ENCODE peak calls at places on chromosomes 3 and 15, in six cellular contexts. T, H, O, A, B and I are unnamed samples.

GRCh38 chr15:40115670-40116093 is 7.0 kb upstream of the BMF start:
- DNase-seq in H (peak), O (no peak), B (peak), A (peak), T (no peak), I (peak)

GRCh38 chr3:112111785-112112402 is 21.2 kb downstream of the GCSAM start:
- DNase-seq in A (no peak), H (peak), O (peak), T (peak), B (no peak), I (peak)

GRCh38 chr15:40366204-40367037 is 8.4 kb downstream of the DISP2 start:
- DNase-seq in H (no peak), O (no peak), B (no peak), A (no peak), T (no peak), I (no peak)

GRCh38 chr15:73892446-73893226 is 19.3 kb downstream of the TBC1D21 start:
- DNase-seq in T (no peak), A (no peak), O (no peak), H (no peak), B (no peak), I (no peak)

GRCh38 chr3:17258823-17259436 is 374.2 kb downstream of the PLCL2 start:
- DNase-seq in A (no peak), T (peak), B (no peak), O (peak), H (peak), I (no peak)

GRCh38 chr3:126685041-126685440 is 19.0 kb upstream of the CHCHD6 start:
- DNase-seq in B (no peak), T (no peak), A (no peak), O (no peak), H (peak), I (no peak)

GRCh38 chr3:62882676-62883228 is 7.5 kb upstream of the CADPS start:
- DNase-seq in A (no peak), T (no peak), H (peak), B (no peak), O (no peak), I (no peak)

GRCh38 chr3:190073264-190073663 is 47.4 kb downstream of the P3H2 start:
- DNase-seq in A (no peak), B (no peak), O (no peak), H (no peak), T (peak), I (no peak)

GRCh38 chr3:43185656-43186375 is 79.9 kb upstream of the POMGNT2 start:
- DNase-seq in T (peak), B (no peak), O (no peak), A (no peak), H (peak), I (no peak)

GRCh38 chr3:156892701-156893100 is 66.5 kb downstream of the LEKR1 start:
- DNase-seq in O (no peak), A (no peak), T (peak), B (no peak), H (peak), I (no peak)

GRCh38 chr15:99123706-99124451 is 19.0 kb downstream of the SYNM start:
- DNase-seq in A (peak), O (peak), T (peak), H (peak), B (peak), I (peak)

GRCh38 chr3:13040381-13041074 is 32.7 kb downstream of the IQSEC1 start:
- DNase-seq in O (no peak), B (peak), A (peak), T (no peak), H (no peak), I (peak)

GRCh38 chr3:149188494-149188893 is 33.1 kb downstream of the CP start:
- DNase-seq in H (no peak), O (no peak), A (no peak), B (no peak), T (peak), I (no peak)

GRCh38 chr3:183116051-183116614 is 16.8 kb upstream of the MCCC1 start:
- DNase-seq in O (no peak), H (no peak), T (no peak), A (no peak), B (no peak), I (peak)

GRCh38 chr3:182180646-182181385 is 469.1 kb downstream of the SOX2 start:
- DNase-seq in H (no peak), T (no peak), A (no peak), O (no peak), B (no peak), I (no peak)

GRCh38 chr3:66433522-66433782 is 67.4 kb downstream of the LRIG1 start:
- DNase-seq in A (no peak), O (no peak), T (no peak), B (no peak), H (no peak), I (no peak)

GRCh38 chr3:52248816-52249547 is 3.4 kb downstream of the PPM1M start:
- DNase-seq in T (no peak), O (no peak), H (no peak), B (peak), A (no peak), I (peak)

GRCh38 chr15:101048191-101049011 is 129.2 kb downstream of the LRRK1 start:
- DNase-seq in A (peak), H (no peak), B (no peak), O (peak), T (no peak), I (peak)

GRCh38 chr15:40108061-40108854 is 421 bp downstream of the BMF start:
- DNase-seq in H (peak), A (peak), O (peak), B (peak), T (peak), I (peak)

GRCh38 chr15:68775671-68776476 is 44.8 kb downstream of the ANP32A start:
- DNase-seq in A (no peak), H (peak), T (peak), O (peak), B (peak), I (peak)

GRCh38 chr15:51939216-51939615 is 32.4 kb downstream of the LEO1 start:
- DNase-seq in B (no peak), A (no peak), O (no peak), T (no peak), H (peak), I (no peak)

DNA sequence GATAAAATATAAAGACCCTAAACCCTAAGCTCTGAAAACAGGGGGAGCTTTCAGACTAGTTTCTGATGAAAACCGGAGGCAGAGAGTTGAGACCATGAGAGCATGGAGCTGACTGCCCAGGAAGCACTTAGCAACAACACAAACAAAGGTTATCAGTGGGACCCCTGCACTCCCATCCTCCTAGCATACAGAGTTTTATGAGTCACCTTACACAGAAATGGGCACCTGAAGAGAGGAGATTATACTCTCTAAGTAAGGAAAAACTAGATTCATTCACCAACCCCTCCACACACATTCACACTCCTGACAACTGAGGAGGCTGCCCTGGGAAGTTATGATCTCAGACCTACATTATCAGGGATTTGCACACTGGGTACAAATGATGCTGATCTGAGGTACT is 261.7 kb downstream of the ULK4 start:
- DNase-seq in O (no peak), H (no peak), B (no peak), A (no peak), T (no peak), I (no peak)
- H3K4me3 ChIP-seq in O (no peak), H (no peak), B (no peak), A (no peak), T (no peak), I (no peak)

GRCh38 chr3:184581331-184582210 is 20.0 kb downstream of the EPHB3 start:
- DNase-seq in T (no peak), B (peak), H (no peak), O (no peak), A (no peak), I (peak)

GRCh38 chr3:184583345-184584000 is 21.9 kb downstream of the EPHB3 start:
- DNase-seq in H (no peak), O (no peak), A (no peak), B (peak), T (no peak), I (no peak)

GRCh38 chr3:184582998-184583344 is 21.4 kb downstream of the EPHB3 start:
- DNase-seq in A (no peak), B (peak), H (no peak), O (no peak), T (no peak), I (no peak)

GRCh38 chr3:184584001-184584891 is 22.7 kb downstream of the EPHB3 start:
- DNase-seq in T (no peak), B (peak), O (no peak), H (no peak), A (no peak), I (no peak)

DNA sequence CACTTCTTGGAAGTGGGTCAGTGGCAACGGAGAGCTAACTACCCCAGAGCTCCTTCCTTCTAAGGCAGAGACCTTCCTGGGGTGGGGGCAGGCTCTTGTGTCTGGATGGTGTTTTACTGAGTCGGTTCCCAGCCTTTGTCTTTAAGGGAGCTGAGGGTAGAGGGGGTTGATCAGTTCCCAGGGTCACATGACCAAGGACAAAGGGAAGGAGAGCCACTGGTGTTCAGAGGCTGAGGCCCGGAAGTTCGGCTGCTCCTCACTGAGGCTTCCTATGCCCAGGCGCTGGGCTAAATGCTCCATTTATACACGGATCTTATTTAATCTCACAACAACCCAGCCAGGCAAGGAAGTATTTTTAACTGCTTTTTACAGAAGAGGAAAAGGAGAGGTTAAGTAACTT is 21.0 kb downstream of the EPHB3 start:
- DNase-seq in H (peak), O (peak), A (no peak), T (no peak), B (peak), I (no peak)
- H3K4me3 ChIP-seq in H (peak), O (peak), A (peak), T (no peak), B (peak), I (peak)

GRCh38 chr3:141280690-141281089 is 49.1 kb downstream of the PXYLP1 start:
- DNase-seq in A (no peak), O (no peak), H (no peak), B (no peak), T (no peak), I (no peak)
- H3K4me3 ChIP-seq in A (no peak), O (no peak), H (no peak), B (no peak), T (no peak), I (no peak)

GRCh38 chr15:91100561-91101355 is 701 bp downstream of the SV2B start:
- DNase-seq in T (peak), A (no peak), H (peak), B (no peak), O (no peak), I (no peak)
- H3K4me3 ChIP-seq in T (peak), A (peak), H (peak), B (peak), O (peak), I (peak)

GRCh38 chr15:45116006-45116481 is 1.9 kb downstream of the DUOXA2 start:
- DNase-seq in T (no peak), B (peak), A (no peak), H (no peak), O (no peak), I (no peak)

GRCh38 chr15:45115312-45115820 is 1.2 kb downstream of the DUOXA2 start:
- DNase-seq in O (no peak), T (no peak), H (no peak), A (no peak), B (peak), I (no peak)

GRCh38 chr15:45113380-45113990 is 487 bp downstream of the DUOX2 start:
- DNase-seq in O (no peak), B (peak), T (no peak), A (no peak), H (no peak), I (no peak)

GRCh38 chr15:45114076-45114750 is at the start of the genes DUOX2 and DUOXA2:
- DNase-seq in H (no peak), T (no peak), O (no peak), B (peak), A (no peak), I (no peak)

DNA sequence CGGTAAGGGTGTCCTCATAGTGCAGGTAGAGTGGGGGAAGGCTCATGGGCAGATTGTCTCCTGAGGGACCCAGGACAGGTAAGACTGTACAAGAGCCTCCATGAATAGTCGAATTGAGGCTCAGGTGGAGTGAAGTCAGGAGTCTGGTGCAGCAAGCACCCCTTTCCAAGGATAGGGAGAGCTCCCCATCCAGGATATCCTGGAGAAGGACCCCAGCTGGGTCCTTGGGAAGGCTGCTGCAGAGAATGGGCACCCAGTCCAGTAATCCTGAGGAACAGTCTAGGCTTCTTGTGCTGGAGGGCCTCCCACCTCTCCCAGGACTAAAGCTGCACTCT is 592 bp downstream of the DUOXA2 start:
- DNase-seq in O (no peak), B (peak), A (no peak), H (no peak), T (no peak), I (no peak)
- H3K4me3 ChIP-seq in O (no peak), B (no peak), A (no peak), H (no peak), T (no peak), I (no peak)

GRCh38 chr3:8737301-8737700 is 3.7 kb downstream of the CAV3 start:
- DNase-seq in B (no peak), O (no peak), T (no peak), A (no peak), H (no peak), I (no peak)
- H3K4me3 ChIP-seq in B (no peak), O (no peak), T (no peak), A (no peak), H (no peak), I (no peak)

DNA sequence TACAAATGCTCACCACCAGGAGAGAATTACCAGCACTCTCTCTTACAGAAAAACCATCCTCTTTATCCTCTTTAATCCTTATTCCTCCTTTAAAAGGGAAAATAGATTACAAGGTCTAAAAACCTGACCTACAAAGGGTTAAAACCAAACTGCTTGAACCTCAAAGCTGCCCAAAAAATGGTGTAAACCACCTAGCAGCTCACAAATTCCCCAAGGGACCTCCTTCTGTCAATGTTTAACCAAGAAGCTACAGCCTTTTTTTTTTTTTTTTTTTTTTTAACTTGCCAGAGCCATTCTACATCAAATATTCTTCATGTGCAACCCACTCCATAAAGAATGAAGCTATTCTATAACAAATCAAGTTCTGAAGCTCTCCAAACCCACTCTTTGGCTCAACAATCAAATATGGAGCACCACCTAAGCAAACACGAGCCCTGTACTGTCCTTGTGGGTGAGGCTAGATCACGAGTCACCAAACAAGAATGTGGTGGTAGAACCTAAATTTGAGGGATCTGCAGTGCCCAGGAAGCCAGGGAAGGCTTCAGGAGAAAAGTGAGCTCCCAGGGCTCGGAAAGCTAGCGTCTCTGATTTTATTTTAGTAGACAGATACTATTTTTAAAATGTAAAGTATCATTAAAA is 20.1 kb downstream of the OSBPL10 start:
- DNase-seq in A (no peak), H (peak), O (no peak), B (no peak), T (peak), I (no peak)
- H3K4me3 ChIP-seq in A (peak), H (no peak), O (no peak), B (no peak), T (no peak), I (no peak)

GRCh38 chr3:133892546-133893231 is 3.0 kb downstream of the RAB6B start:
- DNase-seq in A (peak), O (peak), T (no peak), B (peak), H (no peak), I (no peak)

GRCh38 chr3:133896002-133896761 is 500 bp upstream of the RAB6B start:
- DNase-seq in B (no peak), H (no peak), T (no peak), O (no peak), A (peak), I (no peak)

GRCh38 chr3:133895208-133896001 is at the start of gene RAB6B:
- DNase-seq in O (peak), H (peak), T (peak), A (peak), B (peak), I (no peak)

GRCh38 chr3:133893683-133894333 is 1.9 kb downstream of the RAB6B start:
- DNase-seq in O (no peak), H (no peak), B (no peak), T (no peak), A (peak), I (no peak)

GRCh38 chr3:133894334-133895207 is 1.1 kb downstream of the RAB6B start:
- DNase-seq in A (peak), H (no peak), T (no peak), B (no peak), O (peak), I (no peak)
- H3K4me3 ChIP-seq in A (peak), H (peak), T (peak), B (peak), O (peak), I (peak)

GRCh38 chr3:129095285-129095684 is 26.3 kb downstream of the RAB43 start:
- DNase-seq in H (no peak), A (peak), B (no peak), O (no peak), T (no peak), I (no peak)
- H3K4me3 ChIP-seq in H (no peak), A (no peak), B (no peak), O (no peak), T (no peak), I (no peak)

GRCh38 chr3:134367412-134367811 is 6.8 kb downstream of the AMOTL2 start:
- DNase-seq in B (no peak), O (no peak), A (no peak), H (peak), T (no peak), I (peak)

GRCh38 chr3:134369231-134369741 is 5.0 kb downstream of the AMOTL2 start:
- DNase-seq in B (no peak), T (peak), H (peak), O (no peak), A (no peak), I (no peak)

GRCh38 chr3:134368751-134369105 is 5.5 kb downstream of the AMOTL2 start:
- DNase-seq in H (peak), B (no peak), O (no peak), A (no peak), T (no peak), I (no peak)

GRCh38 chr3:134366928-134367352 is 7.3 kb downstream of the AMOTL2 start:
- DNase-seq in O (no peak), B (peak), H (peak), A (no peak), T (no peak), I (peak)

DNA sequence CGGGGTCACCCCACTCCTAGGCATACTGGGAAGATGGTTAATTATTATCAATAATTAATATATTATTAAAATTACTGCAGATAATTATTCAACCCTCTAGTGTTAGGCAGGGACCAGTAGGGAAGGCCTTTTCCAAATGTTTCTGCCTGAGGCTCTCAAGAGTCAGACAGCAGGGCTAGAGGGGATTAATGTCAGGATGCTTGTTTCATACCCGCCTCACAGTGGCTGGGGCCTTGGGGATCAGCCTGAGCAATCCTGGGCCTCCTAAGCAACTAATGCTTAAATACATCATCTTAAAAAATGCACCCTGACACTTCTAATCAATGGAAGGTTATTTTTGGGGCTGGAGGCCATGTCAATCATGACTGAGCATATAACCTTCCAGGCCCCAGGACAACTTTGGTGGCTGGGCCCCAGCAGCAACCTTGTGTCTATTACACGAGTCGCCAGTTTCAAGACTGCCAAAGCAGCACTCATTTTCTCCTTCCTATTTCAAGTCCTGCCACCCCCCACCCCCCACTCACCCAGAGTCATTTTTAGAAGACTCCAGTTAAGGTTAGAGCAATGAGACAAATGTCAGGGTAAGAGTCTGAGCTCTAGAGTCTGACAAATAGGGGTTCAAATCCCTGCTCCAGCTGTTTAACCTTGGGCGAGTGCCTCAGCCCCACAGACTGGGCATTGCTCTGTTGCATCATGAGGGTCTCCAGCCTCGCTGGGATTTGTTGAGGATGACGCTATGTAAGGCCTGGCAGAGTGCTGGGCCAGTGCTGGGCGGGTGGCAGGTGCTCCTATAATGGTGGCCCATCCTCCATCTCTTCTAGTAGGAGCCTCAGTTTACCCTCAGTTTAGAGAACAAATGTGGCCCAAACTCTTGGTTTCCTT is 6.1 kb downstream of the AMOTL2 start:
- DNase-seq in H (peak), T (no peak), O (no peak), A (no peak), B (no peak), I (no peak)
- H3K4me3 ChIP-seq in H (peak), T (no peak), O (no peak), A (peak), B (no peak), I (no peak)